ENCODE peak calls at places on chromosomes 11 and 22, in nine cellular contexts. One of them, this sample, is unnamed.

GRCh38 chr11:58024601-58025091 is 965 bp downstream of the OR9Q1 start:
- DNase-seq in thoracic aorta: peak
- DNase-seq in astrocyte of the spinal cord: peak
- DNase-seq in iPS DF 6.9: no peak
- DNase-seq in fibroblast of the aortic adventitia: peak
- DNase-seq in psoas muscle: peak
- DNase-seq in SK-N-MC: no peak
- DNase-seq in fibroblast of lung: peak
- DNase-seq in aorta: peak
- DNase-seq in this sample: no peak

GRCh38 chr11:86497310-86497709 is 122.6 kb downstream of the CCDC81 start:
- DNase-seq in iPS DF 6.9: no peak
- DNase-seq in fibroblast of lung: no peak
- DNase-seq in thoracic aorta: no peak
- DNase-seq in aorta: no peak
- DNase-seq in fibroblast of the aortic adventitia: peak
- DNase-seq in SK-N-MC: no peak
- DNase-seq in psoas muscle: no peak
- DNase-seq in astrocyte of the spinal cord: peak
- DNase-seq in this sample: no peak

GRCh38 chr11:134120143-134120850 is 51.4 kb downstream of the JAM3 start:
- DNase-seq in iPS DF 6.9: no peak
- DNase-seq in psoas muscle: peak
- DNase-seq in astrocyte of the spinal cord: peak
- DNase-seq in aorta: peak
- DNase-seq in fibroblast of lung: peak
- DNase-seq in fibroblast of the aortic adventitia: peak
- DNase-seq in SK-N-MC: no peak
- DNase-seq in thoracic aorta: no peak
- DNase-seq in this sample: peak

GRCh38 chr11:75320046-75320618 is 31.3 kb downstream of the ARRB1 start:
- DNase-seq in fibroblast of lung: no peak
- DNase-seq in aorta: peak
- DNase-seq in iPS DF 6.9: no peak
- DNase-seq in fibroblast of the aortic adventitia: peak
- DNase-seq in astrocyte of the spinal cord: no peak
- DNase-seq in psoas muscle: no peak
- DNase-seq in SK-N-MC: no peak
- DNase-seq in thoracic aorta: no peak
- DNase-seq in this sample: no peak

GRCh38 chr11:1934326-1935155 is 12.6 kb upstream of the MRPL23 start:
- DNase-seq in iPS DF 6.9: no peak
- DNase-seq in thoracic aorta: no peak
- DNase-seq in fibroblast of the aortic adventitia: no peak
- DNase-seq in aorta: peak
- DNase-seq in psoas muscle: no peak
- DNase-seq in fibroblast of lung: no peak
- DNase-seq in astrocyte of the spinal cord: no peak
- DNase-seq in SK-N-MC: no peak
- DNase-seq in this sample: no peak

GRCh38 chr11:129846508-129847335 is 31.1 kb downstream of the TMEM45B start:
- DNase-seq in fibroblast of the aortic adventitia: peak
- DNase-seq in fibroblast of lung: peak
- DNase-seq in iPS DF 6.9: no peak
- DNase-seq in SK-N-MC: peak
- DNase-seq in psoas muscle: no peak
- DNase-seq in aorta: no peak
- DNase-seq in thoracic aorta: no peak
- DNase-seq in astrocyte of the spinal cord: peak
- DNase-seq in this sample: no peak

GRCh38 chr11:121833970-121834369 is 282.0 kb downstream of the BLID start:
- DNase-seq in thoracic aorta: no peak
- DNase-seq in fibroblast of lung: no peak
- DNase-seq in iPS DF 6.9: no peak
- DNase-seq in SK-N-MC: no peak
- DNase-seq in fibroblast of the aortic adventitia: no peak
- DNase-seq in aorta: no peak
- DNase-seq in psoas muscle: no peak
- DNase-seq in astrocyte of the spinal cord: no peak
- DNase-seq in this sample: no peak

GRCh38 chr11:110479445-110480101 is 49.8 kb downstream of the FDX1 start:
- DNase-seq in iPS DF 6.9: no peak
- DNase-seq in psoas muscle: no peak
- DNase-seq in astrocyte of the spinal cord: peak
- DNase-seq in thoracic aorta: no peak
- DNase-seq in fibroblast of the aortic adventitia: peak
- DNase-seq in SK-N-MC: peak
- DNase-seq in aorta: no peak
- DNase-seq in fibroblast of lung: peak
- DNase-seq in this sample: no peak

GRCh38 chr22:41445171-41446056 is 1.2 kb downstream of the TOB2 start:
- DNase-seq in psoas muscle: no peak
- DNase-seq in SK-N-MC: no peak
- DNase-seq in thoracic aorta: no peak
- DNase-seq in iPS DF 6.9: no peak
- DNase-seq in aorta: peak
- DNase-seq in astrocyte of the spinal cord: peak
- DNase-seq in fibroblast of lung: no peak
- DNase-seq in fibroblast of the aortic adventitia: peak
- DNase-seq in this sample: no peak

GRCh38 chr22:24205438-24206189 is 24.3 kb downstream of the SUSD2 start:
- DNase-seq in iPS DF 6.9: no peak
- DNase-seq in psoas muscle: no peak
- DNase-seq in fibroblast of the aortic adventitia: no peak
- DNase-seq in fibroblast of lung: no peak
- DNase-seq in aorta: no peak
- DNase-seq in thoracic aorta: no peak
- DNase-seq in SK-N-MC: no peak
- DNase-seq in astrocyte of the spinal cord: no peak
- DNase-seq in this sample: no peak

GRCh38 chr11:119172513-119172912 is 4.0 kb downstream of the NLRX1 start:
- DNase-seq in SK-N-MC: no peak
- DNase-seq in fibroblast of the aortic adventitia: no peak
- DNase-seq in psoas muscle: no peak
- DNase-seq in aorta: no peak
- DNase-seq in thoracic aorta: no peak
- DNase-seq in fibroblast of lung: no peak
- DNase-seq in iPS DF 6.9: no peak
- DNase-seq in astrocyte of the spinal cord: no peak
- DNase-seq in this sample: no peak

GRCh38 chr11:110989734-110990133 is 255.8 kb upstream of the POU2AF2 start:
- DNase-seq in aorta: no peak
- DNase-seq in psoas muscle: peak
- DNase-seq in fibroblast of lung: peak
- DNase-seq in astrocyte of the spinal cord: no peak
- DNase-seq in SK-N-MC: no peak
- DNase-seq in iPS DF 6.9: no peak
- DNase-seq in thoracic aorta: no peak
- DNase-seq in fibroblast of the aortic adventitia: peak
- DNase-seq in this sample: no peak

GRCh38 chr11:128021304-128022006 is 565.9 kb downstream of the ETS1 start:
- DNase-seq in SK-N-MC: no peak
- DNase-seq in fibroblast of lung: peak
- DNase-seq in iPS DF 6.9: peak
- DNase-seq in astrocyte of the spinal cord: no peak
- DNase-seq in psoas muscle: no peak
- DNase-seq in fibroblast of the aortic adventitia: peak
- DNase-seq in aorta: no peak
- DNase-seq in thoracic aorta: no peak
- DNase-seq in this sample: no peak

GRCh38 chr11:123193742-123194141 is 1.3 kb downstream of the CLMP start:
- DNase-seq in fibroblast of the aortic adventitia: peak
- DNase-seq in SK-N-MC: no peak
- DNase-seq in thoracic aorta: no peak
- DNase-seq in aorta: no peak
- DNase-seq in astrocyte of the spinal cord: no peak
- DNase-seq in iPS DF 6.9: no peak
- DNase-seq in fibroblast of lung: no peak
- DNase-seq in psoas muscle: no peak
- DNase-seq in this sample: peak
- H3K4me3 ChIP-seq in fibroblast of the aortic adventitia: peak
- H3K4me3 ChIP-seq in SK-N-MC: peak
- H3K4me3 ChIP-seq in thoracic aorta: peak
- H3K4me3 ChIP-seq in aorta: peak
- H3K4me3 ChIP-seq in astrocyte of the spinal cord: peak
- H3K4me3 ChIP-seq in iPS DF 6.9: no peak
- H3K4me3 ChIP-seq in fibroblast of lung: peak
- H3K4me3 ChIP-seq in psoas muscle: peak
- H3K4me3 ChIP-seq in this sample: peak

GRCh38 chr11:102831709-102832492 is 11.5 kb downstream of the MMP3 start:
- DNase-seq in fibroblast of lung: no peak
- DNase-seq in iPS DF 6.9: no peak
- DNase-seq in aorta: peak
- DNase-seq in thoracic aorta: no peak
- DNase-seq in SK-N-MC: no peak
- DNase-seq in fibroblast of the aortic adventitia: peak
- DNase-seq in psoas muscle: no peak
- DNase-seq in astrocyte of the spinal cord: no peak
- DNase-seq in this sample: no peak

GRCh38 chr11:102832612-102833011 is 10.8 kb downstream of the MMP3 start:
- DNase-seq in aorta: no peak
- DNase-seq in thoracic aorta: no peak
- DNase-seq in psoas muscle: no peak
- DNase-seq in fibroblast of the aortic adventitia: no peak
- DNase-seq in SK-N-MC: no peak
- DNase-seq in fibroblast of lung: no peak
- DNase-seq in iPS DF 6.9: no peak
- DNase-seq in astrocyte of the spinal cord: no peak
- DNase-seq in this sample: no peak

GRCh38 chr11:102829671-102830070 is 13.7 kb downstream of the MMP3 start:
- DNase-seq in SK-N-MC: no peak
- DNase-seq in fibroblast of lung: no peak
- DNase-seq in fibroblast of the aortic adventitia: no peak
- DNase-seq in aorta: no peak
- DNase-seq in iPS DF 6.9: no peak
- DNase-seq in astrocyte of the spinal cord: no peak
- DNase-seq in psoas muscle: no peak
- DNase-seq in thoracic aorta: no peak
- DNase-seq in this sample: no peak

GRCh38 chr11:102830328-102830727 is 13.1 kb downstream of the MMP3 start:
- DNase-seq in astrocyte of the spinal cord: no peak
- DNase-seq in fibroblast of lung: no peak
- DNase-seq in thoracic aorta: no peak
- DNase-seq in iPS DF 6.9: no peak
- DNase-seq in psoas muscle: no peak
- DNase-seq in fibroblast of the aortic adventitia: peak
- DNase-seq in aorta: no peak
- DNase-seq in SK-N-MC: no peak
- DNase-seq in this sample: no peak

DNA sequence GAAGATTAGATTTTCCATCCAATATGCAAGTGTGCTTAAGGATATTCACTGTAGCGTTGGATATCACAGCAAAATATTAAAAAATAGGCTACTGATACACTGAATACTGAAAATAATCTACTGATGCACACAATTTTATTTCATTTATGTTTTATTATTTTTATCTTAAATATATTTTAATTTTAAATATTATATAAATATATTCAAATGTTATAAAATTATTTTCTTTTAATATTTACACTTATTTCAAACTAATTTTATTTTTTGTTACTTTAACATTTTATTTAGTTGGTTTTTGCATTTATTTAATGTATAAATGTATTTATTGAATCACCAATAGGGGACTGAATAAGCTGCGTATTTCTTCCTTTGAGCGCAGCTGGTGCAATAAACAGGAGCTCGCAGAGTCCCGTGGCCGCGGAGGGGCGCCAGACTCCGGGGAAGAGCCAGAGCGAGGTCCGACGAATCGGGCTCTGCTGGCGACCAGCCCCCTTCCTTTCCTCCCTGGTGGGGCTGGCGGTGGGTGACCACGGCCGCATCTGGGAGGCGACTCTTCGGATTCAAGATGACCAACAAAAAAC is 12.2 kb downstream of the MMP3 start:
- DNase-seq in thoracic aorta: no peak
- DNase-seq in astrocyte of the spinal cord: peak
- DNase-seq in SK-N-MC: no peak
- DNase-seq in fibroblast of the aortic adventitia: peak
- DNase-seq in psoas muscle: peak
- DNase-seq in aorta: peak
- DNase-seq in fibroblast of lung: peak
- DNase-seq in iPS DF 6.9: no peak
- DNase-seq in this sample: no peak
- H3K4me3 ChIP-seq in thoracic aorta: peak
- H3K4me3 ChIP-seq in astrocyte of the spinal cord: peak
- H3K4me3 ChIP-seq in SK-N-MC: no peak
- H3K4me3 ChIP-seq in fibroblast of the aortic adventitia: peak
- H3K4me3 ChIP-seq in psoas muscle: no peak
- H3K4me3 ChIP-seq in aorta: no peak
- H3K4me3 ChIP-seq in fibroblast of lung: peak
- H3K4me3 ChIP-seq in iPS DF 6.9: peak
- H3K4me3 ChIP-seq in this sample: no peak

GRCh38 chr11:93689166-93689734 is 27.8 kb downstream of the CEP295 start:
- DNase-seq in psoas muscle: no peak
- DNase-seq in fibroblast of lung: no peak
- DNase-seq in thoracic aorta: no peak
- DNase-seq in aorta: no peak
- DNase-seq in iPS DF 6.9: no peak
- DNase-seq in fibroblast of the aortic adventitia: no peak
- DNase-seq in SK-N-MC: no peak
- DNase-seq in astrocyte of the spinal cord: no peak
- DNase-seq in this sample: no peak
- H3K4me3 ChIP-seq in psoas muscle: no peak
- H3K4me3 ChIP-seq in fibroblast of lung: no peak
- H3K4me3 ChIP-seq in thoracic aorta: no peak
- H3K4me3 ChIP-seq in aorta: no peak
- H3K4me3 ChIP-seq in iPS DF 6.9: no peak
- H3K4me3 ChIP-seq in fibroblast of the aortic adventitia: no peak
- H3K4me3 ChIP-seq in SK-N-MC: no peak
- H3K4me3 ChIP-seq in astrocyte of the spinal cord: no peak
- H3K4me3 ChIP-seq in this sample: no peak

DNA sequence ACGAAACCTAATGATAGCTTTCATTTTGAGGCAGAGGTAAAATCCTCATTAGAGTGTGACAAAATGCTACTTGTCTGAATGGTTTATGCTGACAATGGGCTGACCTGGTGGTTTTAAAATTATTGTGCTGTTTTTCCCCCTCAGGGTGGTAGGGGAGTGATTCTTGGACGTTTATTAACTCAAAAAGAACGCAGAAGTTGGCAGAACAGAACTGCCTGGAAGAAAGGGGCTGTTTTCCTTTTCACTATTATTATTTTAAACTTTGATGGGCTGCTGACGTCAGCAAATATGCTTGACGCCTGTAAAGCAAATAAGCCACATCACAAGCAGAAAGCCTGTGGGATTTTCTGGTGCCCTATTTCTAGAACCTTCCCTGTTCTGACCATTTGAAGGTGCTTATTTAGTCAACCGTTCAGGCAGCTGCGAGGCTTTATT is 4.0 kb downstream of the RASSF10 start:
- DNase-seq in psoas muscle: no peak
- DNase-seq in SK-N-MC: no peak
- DNase-seq in aorta: no peak
- DNase-seq in thoracic aorta: no peak
- DNase-seq in fibroblast of lung: no peak
- DNase-seq in fibroblast of the aortic adventitia: no peak
- DNase-seq in iPS DF 6.9: no peak
- DNase-seq in astrocyte of the spinal cord: no peak
- DNase-seq in this sample: no peak
- H3K4me3 ChIP-seq in psoas muscle: no peak
- H3K4me3 ChIP-seq in SK-N-MC: no peak
- H3K4me3 ChIP-seq in aorta: no peak
- H3K4me3 ChIP-seq in thoracic aorta: no peak
- H3K4me3 ChIP-seq in fibroblast of lung: no peak
- H3K4me3 ChIP-seq in fibroblast of the aortic adventitia: no peak
- H3K4me3 ChIP-seq in iPS DF 6.9: no peak
- H3K4me3 ChIP-seq in astrocyte of the spinal cord: no peak
- H3K4me3 ChIP-seq in this sample: no peak

This sample was measured in coronary artery.